ENCODE peak calls at places on chromosomes 13 and 19, in four cellular contexts. V is anterior cingulate cortex, Y is T follicular helper cell, G is T-helper 9 cell. Q is an unnamed sample.

GRCh38 chr13:93388701-93389100 is 162.1 kb downstream of the GPC6 start:
- DNase-seq in V (no peak), Y (no peak), G (no peak), Q (no peak)

GRCh38 chr19:10335149-10336053 is 2.1 kb upstream of the RAVER1 start:
- DNase-seq in V (no peak), Y (no peak), G (no peak), Q (no peak)

GRCh38 chr13:110064022-110064421 is 242.9 kb downstream of the COL4A1 start:
- DNase-seq in V (no peak), Y (no peak), G (no peak), Q (no peak)

GRCh38 chr13:34748078-34748477 is 194.0 kb upstream of the NBEA start:
- DNase-seq in V (peak; percentile 6), Y (no peak), G (no peak), Q (no peak)

GRCh38 chr19:53818756-53819155 is 5.4 kb downstream of the NLRP12 start:
- DNase-seq in V (no peak), Y (no peak), G (no peak), Q (no peak)

GRCh38 chr13:74741732-74742131 is 607.5 kb upstream of the KLF12 start:
- DNase-seq in V (no peak), Y (no peak), G (no peak), Q (no peak)

GRCh38 chr19:858868-859843 is at the start of gene CFD:
- DNase-seq in V (no peak), Y (no peak), G (no peak), Q (no peak)

GRCh38 chr19:50327461-50328256 is 1.5 kb downstream of the KCNC3 start:
- DNase-seq in V (no peak), Y (no peak), G (no peak), Q (no peak)

GRCh38 chr13:67186985-67187569 is 43.1 kb downstream of the PCDH9 start:
- DNase-seq in V (no peak), Y (no peak), G (no peak), Q (no peak)

GRCh38 chr13:23776698-23777570 is 112.3 kb downstream of the MIPEP start:
- DNase-seq in V (no peak), Y (no peak), G (no peak), Q (no peak)

GRCh38 chr13:106277483-106278154 is 257.8 kb downstream of the EFNB2 start:
- DNase-seq in V (no peak), Y (no peak), G (no peak), Q (no peak)

GRCh38 chr13:67135356-67135755 is 94.8 kb downstream of the PCDH9 start:
- DNase-seq in V (no peak), Y (no peak), G (no peak), Q (no peak)

GRCh38 chr13:21849323-21849722 is 178.4 kb downstream of the FGF9 start:
- DNase-seq in V (no peak), Y (no peak), G (no peak), Q (no peak)

GRCh38 chr13:28558126-28558525 is 63.2 kb upstream of the FLT1 start:
- DNase-seq in V (no peak), Y (no peak), G (no peak), Q (no peak)

GRCh38 chr13:34416833-34417425 is 525.1 kb upstream of the NBEA start:
- DNase-seq in V (no peak), Y (no peak), G (no peak), Q (no peak)

GRCh38 chr13:112693831-112694497 is 4.1 kb downstream of the ATP11A start:
- DNase-seq in V (no peak), Y (no peak), G (no peak), Q (no peak)

GRCh38 chr19:30222428-30222873 is 149.7 kb upstream of the ZNF536 start:
- DNase-seq in V (no peak), Y (no peak), G (no peak), Q (no peak)

GRCh38 chr13:21218351-21219043 is 42.0 kb downstream of the MRPL57 start:
- DNase-seq in V (no peak), Y (no peak), G (no peak), Q (no peak)

GRCh38 chr19:49514151-49514550 is 1.7 kb downstream of the FCGRT start:
- DNase-seq in V (no peak), Y (no peak), G (no peak), Q (no peak)